ENCODE peak calls at places on chromosomes 12 and 14, in eight cellular contexts. G is A549, B is adrenal gland, Z is Panc1, K is upper lobe of right lung, Q is H9, M is GM23248, O is WERI-Rb-1. F is an unnamed sample.

GRCh38 chr14:92939699-92940098 is 16.7 kb downstream of the CHGA start:
- DNase-seq in Q (no peak), M (no peak), G (no peak), Z (no peak), O (no peak), B (no peak), K (no peak), F (no peak)

GRCh38 chr14:25837431-25837950 is 760.3 kb downstream of the NOVA1 start:
- DNase-seq in G (no peak), M (no peak), Z (no peak), B (no peak), K (no peak), Q (no peak), O (no peak), F (no peak)

GRCh38 chr12:94147991-94148840 is at the start of gene PLXNC1:
- DNase-seq in Q (peak), G (peak), O (peak), K (peak), B (peak), M (peak), Z (no peak), F (no peak)

GRCh38 chr14:75711134-75711795 is 50.2 kb downstream of the TTLL5 start:
- DNase-seq in K (no peak), Z (peak), G (peak), O (peak), M (peak), B (peak), Q (no peak), F (peak)

GRCh38 chr14:20219033-20219432 is 4.5 kb upstream of the OR11H6 start:
- DNase-seq in Q (no peak), Z (no peak), O (no peak), B (no peak), M (peak), G (peak), K (no peak), F (no peak)

GRCh38 chr12:107670999-107671643 is 14.5 kb upstream of the PWP1 start:
- DNase-seq in Z (no peak), O (peak), G (peak), K (no peak), Q (peak), M (peak), B (no peak), F (no peak)

GRCh38 chr14:55754471-55754870 is 174.5 kb downstream of the KTN1 start:
- DNase-seq in K (no peak), B (no peak), O (no peak), M (no peak), Z (no peak), G (no peak), Q (no peak), F (no peak)

GRCh38 chr14:75277000-75277795 is 1.4 kb upstream of the FOS start:
- DNase-seq in M (peak), G (peak), Q (peak), O (peak), B (peak), K (peak), Z (no peak), F (no peak)

GRCh38 chr14:59161571-59162175 is 26.8 kb upstream of the DAAM1 start:
- DNase-seq in B (no peak), G (peak), K (no peak), O (no peak), Z (no peak), Q (no peak), M (peak), F (peak)

GRCh38 chr14:89720741-89721315 is 233.7 kb downstream of the EFCAB11 start:
- DNase-seq in Q (peak), B (peak), K (peak), G (no peak), O (no peak), Z (no peak), M (no peak), F (no peak)

GRCh38 chr14:44785096-44785495 is 176.7 kb downstream of the KLHL28 start:
- DNase-seq in Z (no peak), B (no peak), O (no peak), Q (no peak), M (peak), K (no peak), G (no peak), F (no peak)

GRCh38 chr14:32470161-32470705 is 141.1 kb downstream of the AKAP6 start:
- DNase-seq in M (peak), K (no peak), B (no peak), Q (no peak), G (no peak), Z (no peak), O (no peak), F (no peak)
- H3K27ac ChIP-seq in M (peak), K (no peak), B (no peak), Q (no peak), G (peak), Z (no peak), O (no peak), F (no peak)

GRCh38 chr12:76260390-76260748 is 87.8 kb downstream of the BBS10 start:
- DNase-seq in G (no peak), Z (no peak), Q (no peak), K (no peak), B (no peak), M (peak), O (no peak), F (no peak)
- H3K27ac ChIP-seq in G (peak), Z (no peak), Q (no peak), K (peak), B (no peak), M (peak), O (no peak), F (peak)

GRCh38 chr12:117047810-117048584 is 51.2 kb downstream of the TESC start:
- DNase-seq in K (no peak), Z (no peak), B (no peak), Q (no peak), O (no peak), G (peak), M (no peak), F (peak)
- H3K27ac ChIP-seq in K (no peak), Z (no peak), B (no peak), Q (no peak), O (no peak), G (no peak), M (no peak), F (no peak)

GRCh38 chr12:49236423-49236822 is 28.5 kb upstream of the TUBA1C start:
- DNase-seq in G (no peak), K (no peak), M (no peak), Q (no peak), B (no peak), O (no peak), Z (no peak), F (no peak)

GRCh38 chr12:49232940-49233841 is 31.7 kb upstream of the TUBA1C start:
- DNase-seq in G (no peak), M (no peak), Z (no peak), K (peak), Q (peak), O (peak), B (peak), F (no peak)

GRCh38 chr12:49231881-49232650 is 32.8 kb upstream of the TUBA1C start:
- DNase-seq in Q (no peak), O (peak), G (no peak), Z (no peak), B (no peak), K (no peak), M (no peak), F (no peak)

GRCh38 chr12:49230810-49231209 is 34.1 kb upstream of the TUBA1C start:
- DNase-seq in B (no peak), K (no peak), Q (no peak), O (no peak), M (no peak), Z (no peak), G (no peak), F (no peak)

DNA sequence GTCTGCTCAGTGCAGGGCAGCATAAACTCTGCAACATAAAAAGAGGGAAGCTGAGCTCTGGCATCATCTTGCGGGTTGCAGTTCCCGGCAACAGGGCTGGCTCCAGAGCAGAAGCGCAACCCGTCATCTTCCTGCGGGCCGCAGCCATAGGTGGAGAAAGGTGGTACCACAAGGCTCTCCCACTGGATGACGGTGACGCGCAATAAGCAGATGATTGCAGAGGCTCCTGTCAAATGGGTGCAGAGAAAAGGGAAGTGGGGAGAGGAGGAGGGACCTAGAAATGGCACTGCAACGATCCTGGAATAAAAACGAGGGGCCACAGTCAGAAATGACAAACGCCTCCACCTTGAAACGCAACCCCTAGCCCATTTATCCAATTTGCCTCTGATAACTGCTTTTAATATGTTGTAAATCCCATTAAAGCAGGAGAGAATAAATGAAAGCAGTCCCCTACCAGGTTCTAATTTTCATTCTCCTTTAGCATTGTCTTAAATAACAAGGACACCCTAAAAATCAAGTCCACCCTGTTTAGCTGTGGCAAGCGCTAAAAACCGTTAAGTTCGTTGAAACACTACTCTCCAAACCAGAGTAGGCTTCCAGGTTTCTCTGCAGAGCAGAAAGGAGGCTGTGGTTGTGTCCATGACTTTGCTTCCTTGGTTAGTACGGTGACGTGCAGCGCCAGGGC is 30.9 kb upstream of the TUBA1C start:
- DNase-seq in Q (peak), Z (no peak), O (no peak), M (no peak), G (no peak), B (peak), K (peak), F (no peak)
- H3K27ac ChIP-seq in Q (no peak), Z (peak), O (no peak), M (peak), G (peak), B (peak), K (peak), F (peak)